ENCODE peak calls at places on chromosomes 5 and 9, in eight cellular contexts. E is HFFc6, F is neural crest cell, J is AG10803, M is NB4, Z is endodermal cell, I is IMR-90, Y is uterus. S is an unnamed sample.

GRCh38 chr5:39363217-39363616 is 1.1 kb downstream of the C9 start:
- DNase-seq in E (no peak), F (no peak), J (no peak), M (no peak), Z (no peak), I (no peak), Y (no peak), S (no peak)

GRCh38 chr9:130051855-130052254 is 1.9 kb upstream of the GPR107 start:
- DNase-seq in E (no peak), F (no peak), J (no peak), M (no peak), Z (no peak), I (no peak), Y (no peak), S (no peak)

GRCh38 chr9:22308177-22308576 is 138.4 kb upstream of the DMRTA1 start:
- DNase-seq in E (no peak), F (no peak), J (no peak), M (no peak), Z (no peak), I (no peak), Y (no peak), S (no peak)

GRCh38 chr9:92652461-92652860 is 17.5 kb downstream of the IPPK start:
- DNase-seq in E (no peak), F (no peak), J (peak), M (peak), Z (no peak), I (no peak), Y (no peak), S (no peak)

GRCh38 chr5:93407470-93407869 is 173.5 kb downstream of the NR2F1-AS1 start:
- DNase-seq in E (no peak), F (no peak), J (no peak), M (no peak), Z (no peak), I (no peak), Y (no peak), S (no peak)

GRCh38 chr9:37437010-37437409 is 14.5 kb downstream of the GRHPR start:
- DNase-seq in E (no peak), F (no peak), J (no peak), M (no peak), Z (no peak), I (no peak), Y (no peak), S (no peak)

GRCh38 chr5:173591300-173591622 is 25.2 kb downstream of the BOD1 start:
- DNase-seq in E (no peak), F (no peak), J (peak), M (no peak), Z (no peak), I (no peak), Y (no peak), S (no peak)

GRCh38 chr5:135978993-135979392 is 24.2 kb upstream of the LECT2 start:
- DNase-seq in E (no peak), F (no peak), J (no peak), M (no peak), Z (no peak), I (no peak), Y (no peak), S (no peak)

GRCh38 chr5:132012385-132013005 is 1.0 kb upstream of the ACSL6 start:
- DNase-seq in E (peak), F (peak), J (peak), M (peak), Z (peak), I (peak), Y (peak), S (peak)

GRCh38 chr5:6365977-6366590 is 12.3 kb downstream of the MED10 start:
- DNase-seq in E (no peak), F (no peak), J (no peak), M (peak), Z (peak), I (no peak), Y (no peak), S (no peak)

GRCh38 chr5:72658161-72658560 is 151.0 kb upstream of the ZNF366 start:
- DNase-seq in E (no peak), F (no peak), J (no peak), M (no peak), Z (no peak), I (no peak), Y (no peak), S (no peak)

GRCh38 chr9:128077847-128078503 is 9.9 kb downstream of the SLC25A25 start:
- DNase-seq in E (no peak), F (no peak), J (no peak), M (no peak), Z (no peak), I (no peak), Y (no peak), S (no peak)

GRCh38 chr9:76425677-76426453 is 31.6 kb upstream of the RFK start:
- DNase-seq in E (no peak), F (no peak), J (no peak), M (no peak), Z (no peak), I (no peak), Y (no peak), S (no peak)

GRCh38 chr9:13228431-13228830 is 51.1 kb downstream of the MPDZ start:
- DNase-seq in E (no peak), F (no peak), J (peak), M (no peak), Z (no peak), I (peak), Y (no peak), S (no peak)

DNA sequence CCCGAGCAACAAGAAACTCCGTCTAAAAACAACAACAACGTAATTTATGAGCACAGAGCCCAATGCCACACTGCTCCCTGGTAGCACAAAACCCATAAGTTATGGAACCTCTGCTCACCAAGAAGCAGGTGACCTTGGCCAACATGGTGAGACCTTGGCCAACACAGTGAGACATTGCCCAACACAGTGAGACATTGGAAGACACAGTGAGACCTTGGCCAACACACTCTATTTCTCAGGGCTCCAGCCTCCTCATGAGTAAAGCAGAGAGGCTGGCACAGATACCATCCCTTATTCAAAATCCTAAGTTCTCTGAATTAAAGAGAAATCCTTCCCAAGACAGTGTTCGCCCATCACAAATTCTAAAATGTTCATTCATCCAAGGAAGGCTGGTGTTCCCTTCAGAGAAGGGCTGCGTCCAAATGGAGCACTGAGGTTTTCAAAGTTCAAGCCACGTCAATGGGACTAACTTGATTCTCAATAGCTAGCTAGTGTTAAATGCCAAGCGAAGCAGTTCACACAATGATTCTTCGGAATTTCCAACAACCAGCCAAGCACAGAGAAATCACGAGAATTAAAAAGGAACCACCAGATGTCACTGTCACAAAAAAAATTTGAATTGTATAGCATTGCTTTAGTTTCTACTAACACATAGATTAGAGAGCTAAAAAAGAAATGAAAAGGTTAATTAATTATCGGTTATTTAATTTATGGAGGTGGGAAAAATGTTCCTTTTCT is 29.4 kb downstream of the TTC39B start:
- DNase-seq in E (peak), F (no peak), J (peak), M (peak), Z (no peak), I (peak), Y (no peak), S (no peak)
- TF ChIP-seq CTCF in E (peak), F (peak), J (peak), M (peak), Z (peak), I (peak), Y (peak), S (no peak)

DNA sequence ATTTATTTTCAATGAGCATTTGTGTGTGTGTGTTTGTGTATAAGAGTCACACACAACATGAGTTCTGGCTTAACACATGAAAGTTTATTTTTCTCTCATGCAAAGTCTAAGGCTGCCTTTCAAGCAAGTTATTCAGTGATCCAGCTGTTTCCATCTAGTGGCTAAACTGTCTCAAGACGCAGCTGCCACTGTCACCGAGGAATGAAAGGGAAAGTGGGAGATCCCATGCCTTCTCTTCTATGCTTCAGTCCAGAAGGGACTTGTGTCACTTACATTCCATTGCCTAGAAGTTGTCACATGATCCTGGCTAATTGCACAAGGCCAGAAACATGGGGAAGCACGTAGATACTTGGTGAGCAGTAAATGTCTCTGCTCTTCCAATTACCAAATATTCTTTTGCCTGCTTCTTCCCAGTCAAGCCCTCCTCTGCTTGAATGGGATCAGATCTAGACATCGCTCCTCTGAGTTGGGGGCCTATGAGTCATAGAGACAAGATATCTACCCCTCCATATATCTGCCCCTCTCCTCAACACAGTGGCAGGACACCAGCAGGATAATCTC is 30.4 kb upstream of the SLIT3 start:
- DNase-seq in E (no peak), F (no peak), J (peak), M (no peak), Z (no peak), I (no peak), Y (no peak), S (no peak)
- TF ChIP-seq CTCF in E (peak), F (no peak), J (peak), M (no peak), Z (peak), I (no peak), Y (no peak), S (peak)

DNA sequence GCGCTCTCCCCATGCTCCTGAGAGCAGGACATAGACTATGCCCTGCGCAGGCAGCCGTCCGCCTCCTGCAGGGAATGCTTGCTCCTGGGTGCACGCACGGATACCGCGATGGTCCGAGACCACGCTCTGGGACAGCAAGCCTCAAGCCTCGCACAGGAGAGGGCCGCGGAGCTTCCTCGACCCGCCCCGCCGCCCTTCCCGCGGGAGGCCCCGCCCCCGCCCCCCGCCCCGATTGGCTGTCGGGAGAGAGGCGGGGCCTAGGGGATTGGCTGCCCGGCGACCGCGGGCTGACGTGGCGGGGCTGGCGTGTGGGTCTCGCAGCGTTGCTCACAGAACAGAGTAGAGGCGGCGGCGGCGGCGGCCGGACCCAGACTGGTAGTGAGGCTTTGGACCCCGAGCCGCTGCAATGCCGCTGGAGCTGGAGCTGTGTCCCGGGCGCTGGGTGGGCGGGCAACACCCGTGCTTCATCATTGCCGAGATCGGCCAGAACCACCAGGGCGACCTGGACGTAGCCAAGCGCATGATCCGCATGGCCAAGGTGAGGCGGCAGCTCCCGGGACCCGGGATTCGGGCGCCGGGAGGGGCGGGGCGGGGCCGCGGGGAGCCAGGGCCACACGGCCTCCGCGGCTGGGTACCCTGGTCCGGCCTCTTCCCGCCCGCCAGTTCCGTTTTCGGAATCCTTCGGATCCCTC is at the start of gene NANS:
- DNase-seq in E (peak), F (peak), J (peak), M (peak), Z (peak), I (peak), Y (peak), S (peak)
- TF ChIP-seq CTCF in E (peak), F (no peak), J (no peak), M (no peak), Z (no peak), I (peak), Y (peak), S (no peak)

GRCh38 chr9:87080512-87081225 is 133.4 kb upstream of the GAS1 start:
- DNase-seq in E (no peak), F (no peak), J (no peak), M (peak), Z (no peak), I (no peak), Y (no peak), S (no peak)
- TF ChIP-seq CTCF in E (no peak), F (peak), J (no peak), M (no peak), Z (peak), I (peak), Y (no peak), S (no peak)

DNA sequence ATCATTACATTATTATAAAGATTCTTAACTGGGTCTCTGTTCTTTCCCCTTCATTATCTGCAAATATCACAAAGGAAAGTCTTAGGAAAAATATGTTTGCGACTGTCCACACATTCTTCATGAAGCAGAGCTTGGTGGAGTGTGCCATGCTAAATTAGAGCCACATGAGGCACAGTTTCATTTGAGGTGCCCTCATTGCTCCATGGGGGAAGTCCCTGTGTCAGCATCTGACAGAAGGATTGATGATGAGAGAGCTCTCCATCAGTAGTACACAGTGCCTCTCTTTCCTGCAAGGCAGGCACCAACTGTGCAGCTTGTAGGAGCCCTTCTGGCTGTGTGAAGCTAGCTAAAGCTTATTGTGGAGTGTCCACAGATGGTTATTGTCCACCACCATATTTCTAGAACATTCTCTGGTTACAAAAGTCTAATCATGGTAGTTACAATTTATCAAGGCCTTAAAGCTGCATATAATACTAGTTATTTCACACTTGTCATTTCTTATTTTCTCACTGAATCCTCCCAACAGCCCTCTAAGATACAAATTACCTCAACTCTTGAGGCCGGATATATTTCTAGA is 63.9 kb downstream of the C9orf152 start:
- DNase-seq in E (no peak), F (no peak), J (no peak), M (no peak), Z (no peak), I (no peak), Y (no peak), S (no peak)
- TF ChIP-seq CTCF in E (no peak), F (no peak), J (no peak), M (no peak), Z (no peak), I (no peak), Y (no peak), S (no peak)

GRCh38 chr5:120092649-120093048 is 371.5 kb upstream of the PRR16 start:
- DNase-seq in E (no peak), F (no peak), J (no peak), M (no peak), Z (no peak), I (no peak), Y (no peak), S (no peak)

GRCh38 chr5:120093178-120093577 is 370.9 kb upstream of the PRR16 start:
- DNase-seq in E (no peak), F (no peak), J (no peak), M (peak), Z (peak), I (no peak), Y (no peak), S (no peak)

GRCh38 chr5:120098902-120099301 is 365.2 kb upstream of the PRR16 start:
- DNase-seq in E (no peak), F (no peak), J (no peak), M (no peak), Z (no peak), I (peak), Y (no peak), S (no peak)

GRCh38 chr5:120091376-120091948 is 372.6 kb upstream of the PRR16 start:
- DNase-seq in E (no peak), F (no peak), J (no peak), M (no peak), Z (no peak), I (no peak), Y (no peak), S (no peak)

GRCh38 chr5:120096413-120096812 is 367.7 kb upstream of the PRR16 start:
- DNase-seq in E (peak), F (no peak), J (peak), M (no peak), Z (no peak), I (peak), Y (no peak), S (no peak)
- TF ChIP-seq CTCF in E (no peak), F (no peak), J (no peak), M (no peak), Z (no peak), I (no peak), Y (no peak), S (no peak)

DNA sequence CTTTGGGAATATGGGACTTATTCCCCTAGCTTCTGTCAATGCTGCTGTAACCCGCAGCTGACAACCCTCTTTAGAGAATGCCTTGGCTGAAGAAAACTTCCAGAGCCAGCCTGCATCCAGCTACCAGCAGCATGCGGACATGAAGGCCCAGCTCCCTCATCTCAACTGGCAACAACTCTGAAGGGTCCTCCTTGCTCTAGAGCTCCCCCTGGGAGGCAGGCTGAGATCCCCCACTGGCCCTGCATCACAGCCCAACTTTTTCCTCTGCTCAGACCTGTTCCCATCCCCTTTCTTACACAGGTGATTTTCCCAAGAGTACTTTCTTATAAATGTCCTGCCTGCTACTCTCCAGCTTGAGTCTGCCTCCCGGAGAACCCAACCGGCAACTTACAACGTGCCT is 18.7 kb upstream of the WNT8A start:
- DNase-seq in E (no peak), F (no peak), J (no peak), M (peak), Z (peak), I (no peak), Y (no peak), S (no peak)
- TF ChIP-seq CTCF in E (peak), F (peak), J (peak), M (peak), Z (peak), I (peak), Y (no peak), S (peak)

DNA sequence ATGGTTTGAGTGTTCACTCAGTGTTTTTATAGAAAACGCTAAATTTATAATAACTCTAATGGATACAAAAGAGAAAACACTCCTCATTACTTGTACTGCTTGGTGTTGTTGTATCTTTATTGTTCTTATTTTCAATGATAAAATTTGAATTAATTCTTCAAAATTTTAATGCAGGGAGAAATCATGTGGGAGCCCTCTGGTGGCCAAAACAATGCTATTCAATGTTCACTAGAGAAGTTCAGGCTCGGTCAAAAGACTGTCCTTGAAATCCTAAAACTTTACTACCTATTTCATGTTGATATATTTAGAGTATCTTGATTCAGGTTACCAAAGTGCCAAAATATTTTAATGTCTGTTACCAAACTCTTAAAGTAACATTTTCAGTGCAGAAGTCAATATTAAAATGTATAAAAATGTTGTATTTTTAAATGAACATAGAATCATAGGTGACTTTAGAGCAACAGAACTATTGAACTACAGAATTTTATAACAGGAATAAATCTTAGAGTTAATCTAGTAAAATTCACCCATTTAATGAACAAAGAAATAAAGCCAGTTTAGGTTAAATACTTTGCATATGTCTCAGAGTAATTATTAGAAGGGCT is 1259.8 kb downstream of the PTPRD start:
- DNase-seq in E (no peak), F (peak), J (no peak), M (peak), Z (no peak), I (no peak), Y (no peak), S (no peak)
- TF ChIP-seq CTCF in E (peak), F (peak), J (peak), M (peak), Z (peak), I (peak), Y (no peak), S (peak)

S was measured in AG09319.